ENCODE peak calls at places on chromosome 19, in five cellular contexts. M is effector CD4-positive, alpha-beta T cell; K is AG09319; J is M059J; F is T follicular helper cell. V is an unnamed sample.

GRCh38 chr19:10915511-10916091 is 12.8 kb downstream of the YIPF2 start:
- DNase-seq in M (no peak), J (peak; percentile 79), K (peak; percentile 85), F (no peak), V (peak; percentile 78)

GRCh38 chr19:18203408-18203862 is 407 bp downstream of the RAB3A start:
- DNase-seq in J (no peak), M (no peak), F (no peak), K (no peak), V (no peak)

GRCh38 chr19:34573226-34573864 is 91.8 kb downstream of the WTIP start:
- DNase-seq in M (no peak), F (no peak), K (no peak), J (no peak), V (no peak)

GRCh38 chr19:37594982-37595382 is 306 bp downstream of the ZNF540 start:
- DNase-seq in K (no peak), J (no peak), F (peak; percentile 41), M (peak; percentile 50), V (no peak)

GRCh38 chr19:46714523-46715106 is 2.3 kb downstream of the PRKD2 start:
- DNase-seq in M (peak; percentile 63), F (peak; percentile 55), J (no peak), K (no peak), V (no peak)

GRCh38 chr19:29663861-29664752 is 1.2 kb upstream of the PLEKHF1 start:
- DNase-seq in K (no peak), F (no peak), M (no peak), J (peak; percentile 76), V (no peak)

GRCh38 chr19:17846146-17846545 is 1.6 kb downstream of the JAK3 start:
- DNase-seq in K (no peak), M (peak; percentile 26), J (no peak), F (no peak), V (no peak)

GRCh38 chr19:17965370-17966114 is 1.4 kb upstream of the KCNN1 start:
- DNase-seq in J (no peak), F (no peak), M (no peak), K (no peak), V (no peak)

GRCh38 chr19:21328402-21328801 is 808 bp downstream of the ZNF708 start:
- DNase-seq in K (no peak), F (no peak), M (no peak), J (peak; percentile 6), V (no peak)

GRCh38 chr19:45872095-45872919 is 8.2 kb downstream of the FOXA3 start:
- DNase-seq in J (no peak), M (no peak), K (no peak), F (no peak), V (no peak)

GRCh38 chr19:6564393-6564792 is 26.6 kb downstream of the CD70 start:
- DNase-seq in J (no peak), K (no peak), F (no peak), M (no peak), V (no peak)

GRCh38 chr19:38675611-38676010 is 28.2 kb downstream of the ACTN4 start:
- DNase-seq in J (no peak), K (no peak), M (no peak), F (no peak), V (no peak)

GRCh38 chr19:12750851-12751250 is 740 bp upstream of the BEST2 start:
- DNase-seq in M (no peak), F (no peak), K (no peak), J (no peak), V (no peak)

GRCh38 chr19:13298565-13299481 is 148.6 kb downstream of the IER2 start:
- DNase-seq in F (no peak), J (no peak), M (no peak), K (no peak), V (no peak)

GRCh38 chr19:6100284-6100915 is 9.9 kb downstream of the RFX2 start:
- DNase-seq in K (no peak), J (no peak), M (no peak), F (no peak), V (no peak)